ENCODE peak calls at places on chromosomes 2 and 18, in six cellular contexts. A is GM12878, J is HepG2, T is K562, B is H1, K is SK-N-SH. C is an unnamed sample.

GRCh38 chr2:147297820-147298219 is 547.0 kb upstream of the ACVR2A start:
- DNase-seq in A (peak; percentile 83), J (no peak), T (no peak), B (no peak), K (no peak), C (peak; percentile 8)

GRCh38 chr18:32770181-32770650 is 2.6 kb downstream of the KLHL14 start:
- DNase-seq in A (no peak), J (peak; percentile 23), T (no peak), B (no peak), K (peak; percentile 59), C (no peak)

GRCh38 chr2:47652041-47652713 is 130.8 kb upstream of the MSH6 start:
- DNase-seq in A (no peak), J (no peak), T (no peak), B (no peak), K (no peak), C (no peak)

GRCh38 chr2:30078521-30078920 is 68.3 kb upstream of the YPEL5 start:
- DNase-seq in A (no peak), J (no peak), T (no peak), B (no peak), K (no peak), C (no peak)

GRCh38 chr2:11073791-11074190 is 81.5 kb upstream of the SLC66A3 start:
- DNase-seq in A (no peak), J (no peak), T (no peak), B (no peak), K (no peak), C (no peak)

GRCh38 chr2:25232248-25232825 is 64.0 kb upstream of the POMC start:
- DNase-seq in A (no peak), J (no peak), T (no peak), B (no peak), K (no peak), C (no peak)

GRCh38 chr18:76621184-76621583 is 126.1 kb upstream of the ZNF516 start:
- DNase-seq in A (no peak), J (no peak), T (no peak), B (no peak), K (no peak), C (no peak)

GRCh38 chr2:152715854-152716428 is 1.3 kb downstream of the PRPF40A start:
- DNase-seq in A (no peak), J (peak; percentile 84), T (peak; percentile 62), B (peak; percentile 17), K (peak; percentile 37), C (no peak)

GRCh38 chr2:28088970-28089369 is 198.4 kb downstream of the BABAM2 start:
- DNase-seq in A (no peak), J (no peak), T (no peak), B (no peak), K (no peak), C (no peak)

GRCh38 chr2:95043300-95043786 is 17.8 kb downstream of the MAL start:
- DNase-seq in A (peak; percentile 75), J (no peak), T (no peak), B (no peak), K (no peak), C (no peak)

GRCh38 chr2:160321025-160321424 is 121.0 kb upstream of the ITGB6 start:
- DNase-seq in A (no peak), J (no peak), T (no peak), B (no peak), K (no peak), C (no peak)

DNA sequence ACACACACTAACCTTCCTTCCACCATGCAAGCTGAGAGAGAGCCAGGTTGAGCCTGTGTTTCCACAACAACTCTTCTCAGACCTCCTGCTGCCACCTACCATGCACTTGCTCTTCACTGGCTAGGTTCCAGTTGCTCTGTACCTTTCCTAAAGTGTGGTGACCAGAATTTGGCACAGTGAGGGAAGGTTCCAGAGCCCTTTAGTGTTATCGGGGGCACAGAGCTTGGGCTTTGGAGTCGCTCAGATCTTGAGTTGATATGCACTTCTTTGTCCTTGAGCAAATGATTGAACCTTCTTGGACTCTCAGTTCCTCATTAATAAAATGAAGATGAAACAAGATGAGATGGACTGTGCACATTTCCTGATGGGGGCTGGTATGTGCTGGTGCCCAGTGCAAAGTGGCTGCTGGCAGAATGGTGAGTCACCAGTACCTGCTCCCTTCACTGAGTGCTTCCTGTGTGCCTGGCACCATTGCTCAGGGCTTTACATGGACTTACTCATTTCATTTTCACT is 47.1 kb downstream of the NEDD4L start:
- DNase-seq in A (peak; percentile 72), J (no peak), T (no peak), B (no peak), K (no peak), C (peak; percentile 21)
- TF ChIP-seq TAF1 in A (no peak), J (no peak), T (no peak), B (no peak), K (no peak), C (no peak)

DNA sequence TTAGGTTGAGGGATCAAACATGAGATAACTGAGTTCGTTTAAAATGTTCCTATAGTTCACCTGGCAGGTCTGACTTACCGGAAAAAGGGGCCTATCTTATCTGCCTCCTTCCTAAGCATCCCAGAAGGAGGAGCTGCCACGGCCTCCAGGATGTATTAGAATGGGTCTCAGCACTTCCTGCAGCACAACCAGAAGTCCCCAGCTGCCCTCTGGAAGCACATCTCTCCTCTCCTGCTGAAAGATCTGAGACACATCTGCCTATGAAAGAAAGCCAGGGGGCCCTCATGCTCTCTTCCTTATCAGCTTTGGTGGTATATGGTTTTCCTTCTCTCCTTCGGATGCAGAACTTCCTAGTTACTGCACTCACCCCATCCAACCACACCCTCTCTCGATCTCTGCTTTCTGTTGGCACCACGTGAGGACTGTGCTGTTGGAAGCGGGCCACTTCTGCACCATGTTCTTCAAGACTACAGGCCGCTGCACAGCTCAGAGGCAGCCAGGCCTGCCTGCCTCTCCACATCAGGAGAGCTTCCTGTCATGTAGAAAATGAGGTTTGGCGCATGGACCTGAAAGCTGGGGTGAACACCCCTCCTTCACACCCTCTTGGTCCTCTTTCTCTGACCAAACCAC is 6.5 kb downstream of the IGFBP5 start:
- DNase-seq in A (no peak), J (no peak), T (no peak), B (no peak), K (no peak), C (no peak)
- TF ChIP-seq TAF1 in A (no peak), J (no peak), T (no peak), B (no peak), K (no peak), C (no peak)

DNA sequence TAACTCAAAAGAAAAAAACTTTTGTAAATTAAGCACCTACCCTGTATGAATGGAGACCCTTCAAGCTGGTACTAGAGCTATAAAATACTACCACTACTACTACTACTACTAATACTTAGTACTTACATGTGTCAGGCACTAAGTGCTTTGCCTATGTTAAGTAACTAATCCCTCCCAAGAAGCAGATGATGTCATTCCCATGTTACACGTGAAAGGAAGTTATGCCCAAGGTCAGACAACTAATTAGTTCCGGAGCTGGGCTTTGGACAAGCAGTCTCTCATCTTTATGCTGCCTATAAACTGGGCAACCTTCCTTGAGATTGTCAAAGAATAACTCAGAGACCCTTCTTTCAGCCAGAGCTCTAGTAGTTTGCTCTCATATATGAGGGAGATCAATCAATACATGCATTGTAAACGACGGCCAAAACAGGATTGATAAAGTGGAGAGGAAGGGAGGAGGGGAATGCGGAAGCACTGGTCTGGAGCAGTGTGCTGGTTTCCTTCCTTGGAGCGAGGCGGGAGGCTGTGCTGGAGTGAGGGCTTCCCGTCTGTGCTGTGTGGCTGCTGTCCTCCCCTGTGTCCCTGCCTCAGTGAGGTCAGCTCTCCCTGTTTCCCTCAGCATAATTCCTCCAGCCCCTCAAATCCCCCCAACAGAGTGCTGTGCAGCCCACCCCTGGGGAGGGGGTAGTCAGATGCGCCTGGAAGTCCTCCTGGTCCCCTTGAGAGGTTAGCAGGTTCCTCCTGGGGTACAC is 13.7 kb upstream of the ATP6V1B1 start:
- DNase-seq in A (no peak), J (peak; percentile 52), T (no peak), B (no peak), K (no peak), C (no peak)
- TF ChIP-seq TAF1 in A (no peak), J (no peak), T (no peak), B (no peak), K (no peak), C (no peak)

DNA sequence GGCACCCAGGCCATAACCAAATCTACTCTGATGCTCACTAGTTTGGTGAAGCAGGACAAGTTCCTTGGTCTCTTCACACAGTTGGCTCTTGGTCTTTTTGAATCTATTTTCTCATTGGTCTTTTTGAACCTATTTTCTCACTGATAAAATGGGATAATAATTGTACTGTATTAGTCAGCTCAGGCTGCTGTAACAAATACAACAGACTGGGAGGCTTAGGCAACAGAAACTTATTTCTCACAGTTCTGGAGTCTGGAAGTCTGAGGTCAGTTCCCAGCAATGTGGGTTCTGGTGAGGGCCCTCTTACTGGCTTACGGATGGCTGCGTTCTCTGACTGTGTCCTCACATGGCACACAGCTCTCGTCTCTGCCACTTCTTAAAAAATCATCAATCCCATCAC is 63.5 kb downstream of the C1D start:
- DNase-seq in A (no peak), J (no peak), T (no peak), B (no peak), K (no peak), C (no peak)
- TF ChIP-seq TAF1 in A (no peak), J (no peak), T (no peak), B (no peak), K (no peak), C (no peak)

GRCh38 chr2:138474093-138474834 is 27.3 kb upstream of the SPOPL start:
- DNase-seq in A (no peak), J (no peak), T (peak; percentile 45), B (no peak), K (no peak), C (no peak)
- TF ChIP-seq TAF1 in A (no peak), J (no peak), T (no peak), B (no peak), K (no peak), C (no peak)

GRCh38 chr2:235051436-235052260 is 99.8 kb downstream of the SH3BP4 start:
- DNase-seq in A (no peak), J (no peak), T (no peak), B (no peak), K (no peak), C (no peak)
- TF ChIP-seq TAF1 in A (no peak), J (no peak), T (no peak), B (no peak), K (no peak), C (no peak)

DNA sequence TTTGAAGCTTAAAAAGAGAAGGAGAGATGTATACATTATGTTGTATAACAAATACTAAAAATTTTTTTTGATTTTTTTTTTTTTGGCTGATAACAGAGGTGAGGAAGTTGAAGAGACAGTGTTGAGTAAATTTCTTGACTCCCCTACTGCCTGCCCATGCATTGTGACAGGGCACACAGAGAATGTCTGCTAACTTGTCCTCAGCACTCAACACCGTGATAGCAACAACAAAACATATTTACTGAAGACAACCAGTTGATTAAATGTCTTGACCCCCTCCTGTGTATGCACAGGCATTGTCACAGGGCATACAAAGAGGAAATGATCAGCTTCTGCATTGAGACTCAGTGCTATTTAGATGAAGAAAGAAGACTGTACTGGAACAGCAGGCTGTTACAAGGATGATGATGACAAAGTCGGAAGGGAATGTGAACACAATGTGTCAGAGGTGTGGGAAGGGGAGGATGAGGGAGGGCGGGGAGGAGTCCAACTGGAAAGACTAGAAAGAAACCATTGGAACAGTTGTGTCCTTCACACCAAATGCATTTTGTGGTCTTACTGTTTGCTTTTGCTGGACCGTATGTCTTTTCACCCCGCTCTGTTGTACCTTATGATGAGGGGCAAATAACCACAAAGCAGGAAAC is 89.5 kb downstream of the CERS6 start:
- DNase-seq in A (no peak), J (no peak), T (no peak), B (peak; percentile 17), K (no peak), C (no peak)
- TF ChIP-seq TAF1 in A (no peak), J (no peak), T (no peak), B (no peak), K (no peak), C (no peak)